ENCODE peak calls at places on chromosomes 13 and 19, in five cellular contexts. D is fibroblast of the aortic adventitia, A is SHP77, O is endothelial cell, K is GM04504. I is an unnamed sample.

GRCh38 chr19:29404951-29405727 is 120.7 kb upstream of the VSTM2B start:
- DNase-seq in O (no peak), D (no peak), K (no peak), A (peak), I (no peak)

GRCh38 chr13:113536461-113537110 is 46.1 kb upstream of the DCUN1D2 start:
- DNase-seq in A (no peak), O (no peak), D (no peak), K (no peak), I (no peak)

GRCh38 chr13:26831336-26831908 is 70.8 kb upstream of the GPR12 start:
- DNase-seq in A (peak), K (no peak), O (no peak), D (no peak), I (no peak)

GRCh38 chr19:45215391-45216191 is 29.6 kb downstream of the EXOC3L2 start:
- DNase-seq in O (peak), K (no peak), A (peak), D (no peak), I (no peak)

GRCh38 chr13:39910041-39910440 is 254.6 kb downstream of the COG6 start:
- DNase-seq in D (no peak), O (no peak), K (no peak), A (no peak), I (no peak)

GRCh38 chr13:46171739-46172138 is 10.2 kb downstream of the LCP1 start:
- DNase-seq in K (no peak), O (no peak), A (no peak), D (no peak), I (no peak)

GRCh38 chr19:2180881-2181617 is 17.3 kb downstream of the DOT1L start:
- DNase-seq in D (no peak), A (no peak), O (no peak), K (no peak), I (no peak)

GRCh38 chr19:46623915-46624502 is 880 bp downstream of the PTGIR start:
- DNase-seq in K (no peak), D (no peak), A (no peak), O (no peak), I (no peak)

GRCh38 chr13:34462843-34463242 is 479.2 kb upstream of the NBEA start:
- DNase-seq in K (peak), A (no peak), O (no peak), D (peak), I (peak)

I was measured in HS-5.